ENCODE peak calls at places on chromosome 1, in nine cellular contexts. One of them, this sample, is unnamed.
A peak's percentile ranks its signal among the peaks of the same experiment; 100 is the strongest.

GRCh38 chr1:7042322-7043231 is 257.3 kb downstream of the CAMTA1 start:
- DNase-seq in heart right ventricle: no peak
- DNase-seq in K562: peak; percentile 39
- DNase-seq in breast epithelium: no peak
- DNase-seq in CD8-positive, alpha-beta T cell: no peak
- DNase-seq in GM23338: peak; percentile 80
- DNase-seq in CD4-positive, CD25-positive, alpha-beta regulatory T cell: peak; percentile 39
- DNase-seq in neural progenitor cell: peak; percentile 51
- DNase-seq in H9: peak; percentile 43
- DNase-seq in this sample: peak; percentile 61

GRCh38 chr1:95002657-95003432 is 69.9 kb downstream of the ALG14 start:
- DNase-seq in heart right ventricle: no peak
- DNase-seq in K562: no peak
- DNase-seq in breast epithelium: no peak
- DNase-seq in CD8-positive, alpha-beta T cell: no peak
- DNase-seq in GM23338: no peak
- DNase-seq in CD4-positive, CD25-positive, alpha-beta regulatory T cell: no peak
- DNase-seq in neural progenitor cell: no peak
- DNase-seq in H9: no peak
- DNase-seq in this sample: no peak

GRCh38 chr1:210882414-210883221 is 251.3 kb downstream of the KCNH1 start:
- DNase-seq in heart right ventricle: no peak
- DNase-seq in K562: no peak
- DNase-seq in breast epithelium: no peak
- DNase-seq in CD8-positive, alpha-beta T cell: no peak
- DNase-seq in GM23338: no peak
- DNase-seq in CD4-positive, CD25-positive, alpha-beta regulatory T cell: no peak
- DNase-seq in neural progenitor cell: no peak
- DNase-seq in H9: no peak
- DNase-seq in this sample: no peak

GRCh38 chr1:58903450-58904298 is 119.8 kb upstream of the JUN start:
- DNase-seq in heart right ventricle: peak; percentile 96
- DNase-seq in K562: peak; percentile 61
- DNase-seq in breast epithelium: peak; percentile 88
- DNase-seq in CD8-positive, alpha-beta T cell: peak; percentile 65
- DNase-seq in GM23338: peak; percentile 81
- DNase-seq in CD4-positive, CD25-positive, alpha-beta regulatory T cell: peak; percentile 80
- DNase-seq in neural progenitor cell: peak; percentile 72
- DNase-seq in H9: peak; percentile 65
- DNase-seq in this sample: peak; percentile 89

GRCh38 chr1:67766117-67766978 is 66.9 kb downstream of the GNG12 start:
- DNase-seq in heart right ventricle: peak; percentile 21
- DNase-seq in K562: peak; percentile 43
- DNase-seq in breast epithelium: no peak
- DNase-seq in CD8-positive, alpha-beta T cell: peak; percentile 39
- DNase-seq in GM23338: peak; percentile 77
- DNase-seq in CD4-positive, CD25-positive, alpha-beta regulatory T cell: peak; percentile 38
- DNase-seq in neural progenitor cell: peak; percentile 89
- DNase-seq in H9: no peak
- DNase-seq in this sample: peak; percentile 70

GRCh38 chr1:105872761-105873286 is 1183.7 kb upstream of the PRMT6 start:
- DNase-seq in heart right ventricle: no peak
- DNase-seq in K562: no peak
- DNase-seq in breast epithelium: no peak
- DNase-seq in CD8-positive, alpha-beta T cell: no peak
- DNase-seq in GM23338: no peak
- DNase-seq in CD4-positive, CD25-positive, alpha-beta regulatory T cell: no peak
- DNase-seq in neural progenitor cell: no peak
- DNase-seq in H9: no peak
- DNase-seq in this sample: no peak

GRCh38 chr1:206581571-206581981 is 30.7 kb downstream of the EIF2D start:
- DNase-seq in heart right ventricle: no peak
- DNase-seq in K562: no peak
- DNase-seq in breast epithelium: no peak
- DNase-seq in CD8-positive, alpha-beta T cell: peak; percentile 67
- DNase-seq in GM23338: no peak
- DNase-seq in CD4-positive, CD25-positive, alpha-beta regulatory T cell: no peak
- DNase-seq in neural progenitor cell: no peak
- DNase-seq in H9: no peak
- DNase-seq in this sample: no peak

GRCh38 chr1:204929487-204930185 is 59.0 kb downstream of the NFASC start:
- DNase-seq in heart right ventricle: no peak
- DNase-seq in K562: no peak
- DNase-seq in breast epithelium: no peak
- DNase-seq in CD8-positive, alpha-beta T cell: no peak
- DNase-seq in GM23338: no peak
- DNase-seq in CD4-positive, CD25-positive, alpha-beta regulatory T cell: no peak
- DNase-seq in neural progenitor cell: no peak
- DNase-seq in H9: no peak
- DNase-seq in this sample: peak; percentile 67

GRCh38 chr1:67020304-67020703 is 33.6 kb downstream of the SLC35D1 start:
- DNase-seq in heart right ventricle: no peak
- DNase-seq in K562: no peak
- DNase-seq in breast epithelium: no peak
- DNase-seq in CD8-positive, alpha-beta T cell: no peak
- DNase-seq in GM23338: no peak
- DNase-seq in CD4-positive, CD25-positive, alpha-beta regulatory T cell: no peak
- DNase-seq in neural progenitor cell: no peak
- DNase-seq in H9: no peak
- DNase-seq in this sample: no peak

GRCh38 chr1:28577738-28578536 is 14.1 kb upstream of the RAB42 start:
- DNase-seq in heart right ventricle: no peak
- DNase-seq in K562: peak; percentile 19
- DNase-seq in breast epithelium: no peak
- DNase-seq in CD8-positive, alpha-beta T cell: no peak
- DNase-seq in GM23338: no peak
- DNase-seq in CD4-positive, CD25-positive, alpha-beta regulatory T cell: no peak
- DNase-seq in neural progenitor cell: no peak
- DNase-seq in H9: no peak
- DNase-seq in this sample: no peak

GRCh38 chr1:227298532-227299174 is 19.6 kb downstream of the CDC42BPA start:
- DNase-seq in heart right ventricle: no peak
- DNase-seq in K562: no peak
- DNase-seq in breast epithelium: no peak
- DNase-seq in CD8-positive, alpha-beta T cell: no peak
- DNase-seq in GM23338: no peak
- DNase-seq in CD4-positive, CD25-positive, alpha-beta regulatory T cell: no peak
- DNase-seq in neural progenitor cell: no peak
- DNase-seq in H9: no peak
- DNase-seq in this sample: no peak

GRCh38 chr1:198829948-198830347 is 191.1 kb downstream of the PTPRC start:
- DNase-seq in heart right ventricle: no peak
- DNase-seq in K562: no peak
- DNase-seq in breast epithelium: no peak
- DNase-seq in CD8-positive, alpha-beta T cell: no peak
- DNase-seq in GM23338: peak; percentile 68
- DNase-seq in CD4-positive, CD25-positive, alpha-beta regulatory T cell: no peak
- DNase-seq in neural progenitor cell: peak; percentile 51
- DNase-seq in H9: peak; percentile 49
- DNase-seq in this sample: peak; percentile 66

GRCh38 chr1:63877816-63878215 is 104.0 kb downstream of the ROR1 start:
- DNase-seq in heart right ventricle: no peak
- DNase-seq in K562: no peak
- DNase-seq in breast epithelium: no peak
- DNase-seq in CD8-positive, alpha-beta T cell: no peak
- DNase-seq in GM23338: no peak
- DNase-seq in CD4-positive, CD25-positive, alpha-beta regulatory T cell: no peak
- DNase-seq in neural progenitor cell: no peak
- DNase-seq in H9: no peak
- DNase-seq in this sample: no peak

GRCh38 chr1:208974721-208975120 is 608.8 kb upstream of the CAMK1G start:
- DNase-seq in heart right ventricle: no peak
- DNase-seq in K562: no peak
- DNase-seq in breast epithelium: no peak
- DNase-seq in CD8-positive, alpha-beta T cell: no peak
- DNase-seq in GM23338: no peak
- DNase-seq in CD4-positive, CD25-positive, alpha-beta regulatory T cell: no peak
- DNase-seq in neural progenitor cell: no peak
- DNase-seq in H9: no peak
- DNase-seq in this sample: no peak

GRCh38 chr1:62424412-62424811 is 12.4 kb upstream of the USP1 start:
- DNase-seq in heart right ventricle: no peak
- DNase-seq in K562: no peak
- DNase-seq in breast epithelium: no peak
- DNase-seq in CD8-positive, alpha-beta T cell: no peak
- DNase-seq in GM23338: no peak
- DNase-seq in CD4-positive, CD25-positive, alpha-beta regulatory T cell: no peak
- DNase-seq in neural progenitor cell: no peak
- DNase-seq in H9: no peak
- DNase-seq in this sample: no peak

GRCh38 chr1:39132505-39133339 is 71.8 kb upstream of the MACF1 start:
- DNase-seq in heart right ventricle: peak; percentile 74
- DNase-seq in K562: peak; percentile 29
- DNase-seq in breast epithelium: peak; percentile 93
- DNase-seq in CD8-positive, alpha-beta T cell: no peak
- DNase-seq in GM23338: peak; percentile 96
- DNase-seq in CD4-positive, CD25-positive, alpha-beta regulatory T cell: no peak
- DNase-seq in neural progenitor cell: peak; percentile 94
- DNase-seq in H9: peak; percentile 95
- DNase-seq in this sample: peak; percentile 94

DNA sequence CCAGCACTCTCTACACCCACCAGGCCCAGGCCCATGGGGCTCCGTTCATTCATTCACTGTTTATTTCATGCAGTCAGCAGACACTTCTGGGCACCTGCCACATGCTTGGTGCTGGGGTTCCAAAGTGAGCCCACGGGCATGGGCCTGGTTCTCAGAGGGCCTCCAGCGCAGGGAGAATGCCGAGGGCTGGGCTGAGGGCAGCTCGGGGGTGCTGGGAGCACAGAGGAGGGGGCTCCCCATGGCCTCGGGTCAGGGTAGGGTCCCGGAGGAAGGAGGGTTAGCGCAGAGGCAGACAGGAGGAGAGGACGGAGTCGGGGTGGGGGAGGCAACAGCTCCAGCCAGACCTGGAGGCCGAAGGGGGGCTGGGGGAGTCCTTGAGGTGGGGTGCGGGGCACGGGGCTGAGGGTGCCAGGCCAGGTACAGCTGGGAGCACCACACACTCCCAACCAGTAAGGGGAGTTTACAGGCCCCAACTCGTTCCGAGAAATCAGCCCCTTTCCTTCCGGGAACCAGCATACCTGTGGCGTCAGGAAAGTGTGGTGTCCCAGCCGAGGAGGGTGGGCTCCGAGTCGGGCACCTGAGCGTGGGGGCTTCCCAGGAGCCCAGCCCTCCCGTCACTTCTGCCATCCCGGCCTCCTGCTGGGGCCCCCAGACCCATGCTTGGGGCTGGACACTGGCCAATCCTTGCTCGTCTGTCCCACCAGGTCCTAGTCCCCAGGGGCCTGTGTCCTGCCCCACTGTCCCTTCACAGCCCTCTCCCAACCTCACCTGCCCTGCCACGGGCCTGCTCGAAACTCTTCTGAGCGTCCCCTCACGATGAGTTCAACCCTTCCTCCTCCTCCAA is 10.8 kb downstream of the ARHGEF16 start:
- DNase-seq in heart right ventricle: peak; percentile 9
- DNase-seq in K562: no peak
- DNase-seq in breast epithelium: no peak
- DNase-seq in CD8-positive, alpha-beta T cell: no peak
- DNase-seq in GM23338: no peak
- DNase-seq in CD4-positive, CD25-positive, alpha-beta regulatory T cell: no peak
- DNase-seq in neural progenitor cell: no peak
- DNase-seq in H9: no peak
- DNase-seq in this sample: no peak
- H3K27ac ChIP-seq in heart right ventricle: no peak overlapping the region
- H3K27ac ChIP-seq in K562: no peak overlapping the region
- H3K27ac ChIP-seq in breast epithelium: no peak overlapping the region
- H3K27ac ChIP-seq in CD8-positive, alpha-beta T cell: no peak overlapping the region
- H3K27ac ChIP-seq in GM23338: no peak overlapping the region
- H3K27ac ChIP-seq in CD4-positive, CD25-positive, alpha-beta regulatory T cell: no peak overlapping the region
- H3K27ac ChIP-seq in neural progenitor cell: no peak overlapping the region
- H3K27ac ChIP-seq in H9: no peak overlapping the region
- H3K27ac ChIP-seq in this sample: peak overlapping the region; percentile 29

GRCh38 chr1:85940621-85941306 is 215.8 kb downstream of the COL24A1 start:
- DNase-seq in heart right ventricle: no peak
- DNase-seq in K562: no peak
- DNase-seq in breast epithelium: no peak
- DNase-seq in CD8-positive, alpha-beta T cell: no peak
- DNase-seq in GM23338: no peak
- DNase-seq in CD4-positive, CD25-positive, alpha-beta regulatory T cell: no peak
- DNase-seq in neural progenitor cell: no peak
- DNase-seq in H9: no peak
- DNase-seq in this sample: no peak
- H3K27ac ChIP-seq in heart right ventricle: no peak overlapping the region
- H3K27ac ChIP-seq in K562: no peak overlapping the region
- H3K27ac ChIP-seq in breast epithelium: no peak overlapping the region
- H3K27ac ChIP-seq in CD8-positive, alpha-beta T cell: no peak overlapping the region
- H3K27ac ChIP-seq in GM23338: no peak overlapping the region
- H3K27ac ChIP-seq in CD4-positive, CD25-positive, alpha-beta regulatory T cell: no peak overlapping the region
- H3K27ac ChIP-seq in neural progenitor cell: no peak overlapping the region
- H3K27ac ChIP-seq in H9: no peak overlapping the region
- H3K27ac ChIP-seq in this sample: no peak overlapping the region

GRCh38 chr1:197184190-197184589 is 37.7 kb upstream of the ASPM start:
- DNase-seq in heart right ventricle: no peak
- DNase-seq in K562: peak; percentile 42
- DNase-seq in breast epithelium: no peak
- DNase-seq in CD8-positive, alpha-beta T cell: no peak
- DNase-seq in GM23338: no peak
- DNase-seq in CD4-positive, CD25-positive, alpha-beta regulatory T cell: no peak
- DNase-seq in neural progenitor cell: no peak
- DNase-seq in H9: no peak
- DNase-seq in this sample: no peak

GRCh38 chr1:197181982-197182381 is 35.5 kb upstream of the ASPM start:
- DNase-seq in heart right ventricle: no peak
- DNase-seq in K562: no peak
- DNase-seq in breast epithelium: no peak
- DNase-seq in CD8-positive, alpha-beta T cell: no peak
- DNase-seq in GM23338: no peak
- DNase-seq in CD4-positive, CD25-positive, alpha-beta regulatory T cell: no peak
- DNase-seq in neural progenitor cell: no peak
- DNase-seq in H9: no peak
- DNase-seq in this sample: no peak

GRCh38 chr1:197180252-197180878 is 33.9 kb upstream of the ASPM start:
- DNase-seq in heart right ventricle: no peak
- DNase-seq in K562: peak; percentile 40
- DNase-seq in breast epithelium: no peak
- DNase-seq in CD8-positive, alpha-beta T cell: no peak
- DNase-seq in GM23338: peak; percentile 63
- DNase-seq in CD4-positive, CD25-positive, alpha-beta regulatory T cell: peak; percentile 53
- DNase-seq in neural progenitor cell: peak; percentile 44
- DNase-seq in H9: no peak
- DNase-seq in this sample: no peak

GRCh38 chr1:197183195-197183748 is 36.8 kb upstream of the ASPM start:
- DNase-seq in heart right ventricle: no peak
- DNase-seq in K562: no peak
- DNase-seq in breast epithelium: no peak
- DNase-seq in CD8-positive, alpha-beta T cell: no peak
- DNase-seq in GM23338: no peak
- DNase-seq in CD4-positive, CD25-positive, alpha-beta regulatory T cell: no peak
- DNase-seq in neural progenitor cell: no peak
- DNase-seq in H9: no peak
- DNase-seq in this sample: no peak

GRCh38 chr1:197182716-197183115 is 36.2 kb upstream of the ASPM start:
- DNase-seq in heart right ventricle: no peak
- DNase-seq in K562: no peak
- DNase-seq in breast epithelium: no peak
- DNase-seq in CD8-positive, alpha-beta T cell: no peak
- DNase-seq in GM23338: no peak
- DNase-seq in CD4-positive, CD25-positive, alpha-beta regulatory T cell: no peak
- DNase-seq in neural progenitor cell: no peak
- DNase-seq in H9: no peak
- DNase-seq in this sample: no peak
- H3K27ac ChIP-seq in heart right ventricle: no peak overlapping the region
- H3K27ac ChIP-seq in K562: no peak overlapping the region
- H3K27ac ChIP-seq in breast epithelium: no peak overlapping the region
- H3K27ac ChIP-seq in CD8-positive, alpha-beta T cell: no peak overlapping the region
- H3K27ac ChIP-seq in GM23338: no peak overlapping the region
- H3K27ac ChIP-seq in CD4-positive, CD25-positive, alpha-beta regulatory T cell: no peak overlapping the region
- H3K27ac ChIP-seq in neural progenitor cell: no peak overlapping the region
- H3K27ac ChIP-seq in H9: no peak overlapping the region
- H3K27ac ChIP-seq in this sample: no peak overlapping the region

GRCh38 chr1:91768786-91769697 is 116.9 kb downstream of the TGFBR3 start:
- DNase-seq in heart right ventricle: no peak
- DNase-seq in K562: peak; percentile 34
- DNase-seq in breast epithelium: no peak
- DNase-seq in CD8-positive, alpha-beta T cell: no peak
- DNase-seq in GM23338: no peak
- DNase-seq in CD4-positive, CD25-positive, alpha-beta regulatory T cell: no peak
- DNase-seq in neural progenitor cell: no peak
- DNase-seq in H9: no peak
- DNase-seq in this sample: no peak
- H3K27ac ChIP-seq in heart right ventricle: no peak overlapping the region
- H3K27ac ChIP-seq in K562: peak overlapping the region; percentile 45
- H3K27ac ChIP-seq in breast epithelium: peak overlapping the region; percentile 58
- H3K27ac ChIP-seq in CD8-positive, alpha-beta T cell: no peak overlapping the region
- H3K27ac ChIP-seq in GM23338: no peak overlapping the region
- H3K27ac ChIP-seq in CD4-positive, CD25-positive, alpha-beta regulatory T cell: no peak overlapping the region
- H3K27ac ChIP-seq in neural progenitor cell: no peak overlapping the region
- H3K27ac ChIP-seq in H9: no peak overlapping the region
- H3K27ac ChIP-seq in this sample: no peak overlapping the region

This sample was measured in endodermal cell.